ENCODE peak calls at places on chromosomes 16 and 17, in seven cellular contexts. H, G, R, P, L, N and E are unnamed samples.

GRCh38 chr17:32510466-32510865 is 23.7 kb downstream of the CDK5R1 start:
- DNase-seq in L (no peak), H (no peak), G (no peak), R (no peak), P (no peak), N (no peak), E (no peak)

GRCh38 chr16:11576427-11577289 is 10.1 kb downstream of the LITAF start:
- DNase-seq in G (no peak), R (no peak), H (peak), N (no peak), P (peak), L (no peak), E (no peak)

GRCh38 chr16:2768403-2769089 is 8.5 kb downstream of the ELOB start:
- DNase-seq in R (no peak), G (no peak), H (no peak), P (peak), N (no peak), L (no peak), E (no peak)

GRCh38 chr16:84557059-84557458 is 52.6 kb upstream of the MEAK7 start:
- DNase-seq in H (no peak), L (no peak), P (no peak), N (no peak), R (no peak), G (no peak), E (no peak)

GRCh38 chr17:8148560-8148959 is 3.6 kb downstream of the PER1 start:
- DNase-seq in G (no peak), R (no peak), L (no peak), N (no peak), P (no peak), H (no peak), E (no peak)

GRCh38 chr16:22210854-22211253 is 4.8 kb downstream of the EEF2K start:
- DNase-seq in N (no peak), P (no peak), G (no peak), H (no peak), R (no peak), L (no peak), E (no peak)

GRCh38 chr16:87570938-87571867 is 31.1 kb upstream of the JPH3 start:
- DNase-seq in R (no peak), N (peak), P (peak), H (peak), L (no peak), G (no peak), E (peak)

GRCh38 chr17:73902416-73903181 is 258.4 kb upstream of the SDK2 start:
- DNase-seq in P (no peak), R (no peak), H (no peak), L (no peak), N (no peak), G (no peak), E (no peak)

GRCh38 chr17:6479626-6480324 is 35.5 kb downstream of the PIMREG start:
- DNase-seq in N (no peak), H (no peak), G (no peak), R (no peak), L (no peak), P (no peak), E (no peak)

GRCh38 chr16:64165368-64165767 is 956.5 kb downstream of the CDH11 start:
- DNase-seq in L (no peak), N (no peak), P (no peak), H (no peak), G (no peak), R (no peak), E (no peak)

GRCh38 chr17:74749262-74750038 is 1.0 kb downstream of the NHERF1 start:
- DNase-seq in N (peak), L (no peak), R (no peak), H (no peak), G (no peak), P (no peak), E (no peak)

GRCh38 chr16:51035711-51036110 is 115.4 kb downstream of the SALL1 start:
- DNase-seq in L (no peak), H (no peak), P (no peak), N (no peak), G (no peak), R (no peak), E (no peak)